ENCODE peak calls at places on chromosomes 6 and 20, in four cellular contexts. A, E, O and P are unnamed samples.

GRCh38 chr20:62816879-62817873 is at the start of gene COL9A3:
- DNase-seq in O (no peak), A (no peak), E (peak; percentile 45), P (no peak)

GRCh38 chr6:135075018-135075417 is 20.4 kb upstream of the HBS1L start:
- DNase-seq in E (no peak), A (no peak), O (no peak), P (no peak)

GRCh38 chr6:131629656-131630055 is 1.6 kb upstream of the MED23 start:
- DNase-seq in E (no peak), A (no peak), O (no peak), P (no peak)

GRCh38 chr6:155472886-155473285 is 17.2 kb upstream of the NOX3 start:
- DNase-seq in E (no peak), A (no peak), O (no peak), P (no peak)

GRCh38 chr6:125279961-125280360 is 21.8 kb downstream of the HDDC2 start:
- DNase-seq in E (no peak), O (no peak), A (no peak), P (no peak)

GRCh38 chr6:138226701-138227315 is 8.5 kb upstream of the PBOV1 start:
- DNase-seq in E (no peak), A (no peak), O (no peak), P (no peak)

GRCh38 chr20:34437330-34437986 is 74.4 kb downstream of the ITCH start:
- DNase-seq in E (no peak), O (no peak), A (no peak), P (no peak)

GRCh38 chr6:3902786-3903648 is 53.8 kb downstream of the FAM50B start:
- DNase-seq in O (no peak), E (no peak), A (no peak), P (no peak)

GRCh38 chr6:42281570-42281969 is 63.9 kb upstream of the MRPS10 start:
- DNase-seq in O (peak; percentile 41), A (peak; percentile 22), E (no peak), P (no peak)

GRCh38 chr20:61317966-61318520 is 66.0 kb downstream of the CDH4 start:
- DNase-seq in E (no peak), A (no peak), O (no peak), P (no peak)